ENCODE peak calls at places on chromosomes 11 and 22, in eight cellular contexts. One of them, this sample, is unnamed.

GRCh38 chr11:83054001-83054400 is 17.7 kb downstream of the RAB30 start:
- DNase-seq in transverse colon: no peak
- DNase-seq in neural crest cell: no peak
- DNase-seq in activated CD8-positive, alpha-beta T cell treated with anti-CD3 and anti-CD28 coated beads for 36 hours: no peak
- DNase-seq in GM12878: no peak
- DNase-seq in heart left ventricle: no peak
- DNase-seq in retinal pigment epithelial cell: no peak
- DNase-seq in fibroblast of mammary gland: no peak
- DNase-seq in this sample: no peak

GRCh38 chr11:250274-250673 is 13.5 kb downstream of the PSMD13 start:
- DNase-seq in transverse colon: no peak
- DNase-seq in neural crest cell: no peak
- DNase-seq in activated CD8-positive, alpha-beta T cell treated with anti-CD3 and anti-CD28 coated beads for 36 hours: no peak
- DNase-seq in GM12878: no peak
- DNase-seq in heart left ventricle: no peak
- DNase-seq in retinal pigment epithelial cell: no peak
- DNase-seq in fibroblast of mammary gland: no peak
- DNase-seq in this sample: no peak

GRCh38 chr11:126544311-126545056 is 189.0 kb downstream of the ST3GAL4 start:
- DNase-seq in transverse colon: peak
- DNase-seq in neural crest cell: peak
- DNase-seq in activated CD8-positive, alpha-beta T cell treated with anti-CD3 and anti-CD28 coated beads for 36 hours: no peak
- DNase-seq in GM12878: no peak
- DNase-seq in heart left ventricle: no peak
- DNase-seq in retinal pigment epithelial cell: peak
- DNase-seq in fibroblast of mammary gland: peak
- DNase-seq in this sample: no peak

GRCh38 chr11:2787816-2788750 is 88.3 kb upstream of the KCNQ1OT1 start:
- DNase-seq in transverse colon: peak
- DNase-seq in neural crest cell: no peak
- DNase-seq in activated CD8-positive, alpha-beta T cell treated with anti-CD3 and anti-CD28 coated beads for 36 hours: no peak
- DNase-seq in GM12878: no peak
- DNase-seq in heart left ventricle: peak
- DNase-seq in retinal pigment epithelial cell: no peak
- DNase-seq in fibroblast of mammary gland: no peak
- DNase-seq in this sample: peak

GRCh38 chr11:64870176-64870892 is 8.1 kb downstream of the EHD1 start:
- DNase-seq in transverse colon: peak
- DNase-seq in neural crest cell: no peak
- DNase-seq in activated CD8-positive, alpha-beta T cell treated with anti-CD3 and anti-CD28 coated beads for 36 hours: no peak
- DNase-seq in GM12878: no peak
- DNase-seq in heart left ventricle: peak
- DNase-seq in retinal pigment epithelial cell: no peak
- DNase-seq in fibroblast of mammary gland: peak
- DNase-seq in this sample: no peak

GRCh38 chr22:41922336-41922735 is 4.3 kb downstream of the TNFRSF13C start:
- DNase-seq in transverse colon: no peak
- DNase-seq in neural crest cell: no peak
- DNase-seq in activated CD8-positive, alpha-beta T cell treated with anti-CD3 and anti-CD28 coated beads for 36 hours: no peak
- DNase-seq in GM12878: no peak
- DNase-seq in heart left ventricle: no peak
- DNase-seq in retinal pigment epithelial cell: no peak
- DNase-seq in fibroblast of mammary gland: no peak
- DNase-seq in this sample: no peak

GRCh38 chr22:34105461-34106062 is 185.3 kb upstream of the LARGE1 start:
- DNase-seq in transverse colon: peak
- DNase-seq in neural crest cell: peak
- DNase-seq in activated CD8-positive, alpha-beta T cell treated with anti-CD3 and anti-CD28 coated beads for 36 hours: peak
- DNase-seq in GM12878: no peak
- DNase-seq in heart left ventricle: peak
- DNase-seq in retinal pigment epithelial cell: no peak
- DNase-seq in fibroblast of mammary gland: peak
- DNase-seq in this sample: no peak

GRCh38 chr11:128831781-128832497 is 35.2 kb downstream of the KCNJ1 start:
- DNase-seq in transverse colon: no peak
- DNase-seq in neural crest cell: no peak
- DNase-seq in activated CD8-positive, alpha-beta T cell treated with anti-CD3 and anti-CD28 coated beads for 36 hours: no peak
- DNase-seq in GM12878: peak
- DNase-seq in heart left ventricle: no peak
- DNase-seq in retinal pigment epithelial cell: no peak
- DNase-seq in fibroblast of mammary gland: no peak
- DNase-seq in this sample: no peak

GRCh38 chr11:27460158-27460565 is 12.4 kb downstream of the LGR4 start:
- DNase-seq in transverse colon: no peak
- DNase-seq in neural crest cell: no peak
- DNase-seq in activated CD8-positive, alpha-beta T cell treated with anti-CD3 and anti-CD28 coated beads for 36 hours: no peak
- DNase-seq in GM12878: no peak
- DNase-seq in heart left ventricle: no peak
- DNase-seq in retinal pigment epithelial cell: no peak
- DNase-seq in fibroblast of mammary gland: no peak
- DNase-seq in this sample: no peak

GRCh38 chr22:19477321-19478085 is 1.5 kb downstream of the UFD1 start:
- DNase-seq in transverse colon: no peak
- DNase-seq in neural crest cell: no peak
- DNase-seq in activated CD8-positive, alpha-beta T cell treated with anti-CD3 and anti-CD28 coated beads for 36 hours: no peak
- DNase-seq in GM12878: no peak
- DNase-seq in heart left ventricle: no peak
- DNase-seq in retinal pigment epithelial cell: no peak
- DNase-seq in fibroblast of mammary gland: peak
- DNase-seq in this sample: no peak

GRCh38 chr11:19938866-19939265 is 221.4 kb downstream of the DBX1 start:
- DNase-seq in transverse colon: no peak
- DNase-seq in neural crest cell: no peak
- DNase-seq in activated CD8-positive, alpha-beta T cell treated with anti-CD3 and anti-CD28 coated beads for 36 hours: no peak
- DNase-seq in GM12878: no peak
- DNase-seq in heart left ventricle: no peak
- DNase-seq in retinal pigment epithelial cell: no peak
- DNase-seq in fibroblast of mammary gland: no peak
- DNase-seq in this sample: no peak

GRCh38 chr22:20463324-20464095 is 25.9 kb upstream of the SCARF2 start:
- DNase-seq in transverse colon: no peak
- DNase-seq in neural crest cell: no peak
- DNase-seq in activated CD8-positive, alpha-beta T cell treated with anti-CD3 and anti-CD28 coated beads for 36 hours: peak
- DNase-seq in GM12878: no peak
- DNase-seq in heart left ventricle: no peak
- DNase-seq in retinal pigment epithelial cell: no peak
- DNase-seq in fibroblast of mammary gland: no peak
- DNase-seq in this sample: no peak

GRCh38 chr11:126522152-126522551 is 166.7 kb downstream of the ST3GAL4 start:
- DNase-seq in transverse colon: no peak
- DNase-seq in neural crest cell: no peak
- DNase-seq in activated CD8-positive, alpha-beta T cell treated with anti-CD3 and anti-CD28 coated beads for 36 hours: no peak
- DNase-seq in GM12878: no peak
- DNase-seq in heart left ventricle: no peak
- DNase-seq in retinal pigment epithelial cell: no peak
- DNase-seq in fibroblast of mammary gland: no peak
- DNase-seq in this sample: no peak

GRCh38 chr11:35531246-35531645 is 5.8 kb upstream of the PAMR1 start:
- DNase-seq in transverse colon: no peak
- DNase-seq in neural crest cell: no peak
- DNase-seq in activated CD8-positive, alpha-beta T cell treated with anti-CD3 and anti-CD28 coated beads for 36 hours: no peak
- DNase-seq in GM12878: no peak
- DNase-seq in heart left ventricle: no peak
- DNase-seq in retinal pigment epithelial cell: no peak
- DNase-seq in fibroblast of mammary gland: no peak
- DNase-seq in this sample: no peak

GRCh38 chr11:116422976-116423375 is 349.8 kb downstream of the BUD13 start:
- DNase-seq in transverse colon: no peak
- DNase-seq in neural crest cell: no peak
- DNase-seq in activated CD8-positive, alpha-beta T cell treated with anti-CD3 and anti-CD28 coated beads for 36 hours: no peak
- DNase-seq in GM12878: no peak
- DNase-seq in heart left ventricle: no peak
- DNase-seq in retinal pigment epithelial cell: no peak
- DNase-seq in fibroblast of mammary gland: no peak
- DNase-seq in this sample: no peak

DNA sequence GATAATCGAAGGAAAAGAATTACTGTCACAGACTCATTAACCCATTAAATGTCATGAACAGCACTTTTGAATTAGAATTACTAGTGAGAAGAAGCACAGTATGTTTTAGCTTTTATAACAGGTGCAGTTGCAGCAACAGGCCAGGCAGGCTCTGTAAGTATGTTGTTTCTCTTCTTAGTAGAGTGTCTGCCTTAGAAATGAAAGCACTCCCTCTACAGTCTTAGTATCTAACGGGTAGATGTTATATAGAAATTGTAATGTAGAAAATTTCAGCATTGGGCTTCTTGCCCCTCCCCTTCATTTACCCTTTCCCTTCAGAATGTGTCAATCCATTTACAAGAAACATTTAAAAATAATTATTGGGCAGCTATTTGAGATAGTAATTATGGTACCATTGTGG is 87.4 kb downstream of the HIPK3 start:
- DNase-seq in transverse colon: no peak
- DNase-seq in neural crest cell: no peak
- DNase-seq in activated CD8-positive, alpha-beta T cell treated with anti-CD3 and anti-CD28 coated beads for 36 hours: no peak
- DNase-seq in GM12878: no peak
- DNase-seq in heart left ventricle: no peak
- DNase-seq in retinal pigment epithelial cell: peak
- DNase-seq in fibroblast of mammary gland: peak
- DNase-seq in this sample: no peak
- TF ChIP-seq CTCF in transverse colon: no peak
- TF ChIP-seq CTCF in neural crest cell: no peak
- TF ChIP-seq CTCF in activated CD8-positive, alpha-beta T cell treated with anti-CD3 and anti-CD28 coated beads for 36 hours: no peak
- TF ChIP-seq CTCF in GM12878: no peak
- TF ChIP-seq CTCF in heart left ventricle: peak
- TF ChIP-seq CTCF in retinal pigment epithelial cell: no peak
- TF ChIP-seq CTCF in fibroblast of mammary gland: peak
- TF ChIP-seq CTCF in this sample: no peak

GRCh38 chr11:63745304-63746170 is 23.0 kb downstream of the ZFTA start:
- DNase-seq in transverse colon: no peak
- DNase-seq in neural crest cell: no peak
- DNase-seq in activated CD8-positive, alpha-beta T cell treated with anti-CD3 and anti-CD28 coated beads for 36 hours: no peak
- DNase-seq in GM12878: no peak
- DNase-seq in heart left ventricle: no peak
- DNase-seq in retinal pigment epithelial cell: no peak
- DNase-seq in fibroblast of mammary gland: no peak
- DNase-seq in this sample: no peak
- TF ChIP-seq CTCF in transverse colon: no peak
- TF ChIP-seq CTCF in neural crest cell: peak
- TF ChIP-seq CTCF in activated CD8-positive, alpha-beta T cell treated with anti-CD3 and anti-CD28 coated beads for 36 hours: no peak
- TF ChIP-seq CTCF in GM12878: no peak
- TF ChIP-seq CTCF in heart left ventricle: peak
- TF ChIP-seq CTCF in retinal pigment epithelial cell: peak
- TF ChIP-seq CTCF in fibroblast of mammary gland: peak
- TF ChIP-seq CTCF in this sample: no peak

GRCh38 chr11:47553417-47553746 is 450 bp upstream of the CELF1 start:
- DNase-seq in transverse colon: no peak
- DNase-seq in neural crest cell: no peak
- DNase-seq in activated CD8-positive, alpha-beta T cell treated with anti-CD3 and anti-CD28 coated beads for 36 hours: no peak
- DNase-seq in GM12878: no peak
- DNase-seq in heart left ventricle: no peak
- DNase-seq in retinal pigment epithelial cell: no peak
- DNase-seq in fibroblast of mammary gland: peak
- DNase-seq in this sample: no peak

GRCh38 chr11:47550288-47551052 is 2.5 kb downstream of the CELF1 start:
- DNase-seq in transverse colon: no peak
- DNase-seq in neural crest cell: no peak
- DNase-seq in activated CD8-positive, alpha-beta T cell treated with anti-CD3 and anti-CD28 coated beads for 36 hours: no peak
- DNase-seq in GM12878: no peak
- DNase-seq in heart left ventricle: no peak
- DNase-seq in retinal pigment epithelial cell: no peak
- DNase-seq in fibroblast of mammary gland: peak
- DNase-seq in this sample: no peak

GRCh38 chr11:47552581-47553416 is at the start of gene CELF1:
- DNase-seq in transverse colon: peak
- DNase-seq in neural crest cell: peak
- DNase-seq in activated CD8-positive, alpha-beta T cell treated with anti-CD3 and anti-CD28 coated beads for 36 hours: peak
- DNase-seq in GM12878: peak
- DNase-seq in heart left ventricle: peak
- DNase-seq in retinal pigment epithelial cell: peak
- DNase-seq in fibroblast of mammary gland: peak
- DNase-seq in this sample: peak

GRCh38 chr11:47552086-47552580 is 799 bp downstream of the CELF1 start:
- DNase-seq in transverse colon: no peak
- DNase-seq in neural crest cell: peak
- DNase-seq in activated CD8-positive, alpha-beta T cell treated with anti-CD3 and anti-CD28 coated beads for 36 hours: peak
- DNase-seq in GM12878: no peak
- DNase-seq in heart left ventricle: no peak
- DNase-seq in retinal pigment epithelial cell: no peak
- DNase-seq in fibroblast of mammary gland: peak
- DNase-seq in this sample: peak

DNA sequence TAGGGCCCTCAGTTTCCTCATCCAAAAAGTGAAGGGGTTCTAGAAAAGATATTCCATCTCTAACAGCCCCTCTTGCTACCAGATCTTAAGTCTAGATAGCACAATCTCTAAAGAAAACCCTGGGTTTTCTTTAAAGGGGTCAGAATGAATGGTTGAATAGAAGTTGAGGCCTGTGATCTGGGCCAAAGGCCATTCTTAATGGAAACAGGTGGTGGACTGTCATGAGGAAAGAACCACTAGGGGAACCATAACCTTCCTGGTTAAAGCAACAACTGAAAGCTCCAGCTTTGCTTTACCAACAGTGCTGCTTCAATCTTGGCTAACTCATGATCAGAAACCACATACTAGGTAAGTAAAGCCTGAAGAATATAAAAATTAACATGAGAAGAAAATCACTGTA is 1.8 kb downstream of the CELF1 start:
- DNase-seq in transverse colon: no peak
- DNase-seq in neural crest cell: no peak
- DNase-seq in activated CD8-positive, alpha-beta T cell treated with anti-CD3 and anti-CD28 coated beads for 36 hours: no peak
- DNase-seq in GM12878: no peak
- DNase-seq in heart left ventricle: no peak
- DNase-seq in retinal pigment epithelial cell: no peak
- DNase-seq in fibroblast of mammary gland: peak
- DNase-seq in this sample: no peak
- TF ChIP-seq CTCF in transverse colon: peak
- TF ChIP-seq CTCF in neural crest cell: peak
- TF ChIP-seq CTCF in activated CD8-positive, alpha-beta T cell treated with anti-CD3 and anti-CD28 coated beads for 36 hours: no peak
- TF ChIP-seq CTCF in GM12878: peak
- TF ChIP-seq CTCF in heart left ventricle: peak
- TF ChIP-seq CTCF in retinal pigment epithelial cell: peak
- TF ChIP-seq CTCF in fibroblast of mammary gland: peak
- TF ChIP-seq CTCF in this sample: no peak

GRCh38 chr11:5553347-5553746 is 5.0 kb upstream of the OR52H1 start:
- DNase-seq in transverse colon: no peak
- DNase-seq in neural crest cell: no peak
- DNase-seq in activated CD8-positive, alpha-beta T cell treated with anti-CD3 and anti-CD28 coated beads for 36 hours: no peak
- DNase-seq in GM12878: no peak
- DNase-seq in heart left ventricle: no peak
- DNase-seq in retinal pigment epithelial cell: no peak
- DNase-seq in fibroblast of mammary gland: peak
- DNase-seq in this sample: no peak
- TF ChIP-seq CTCF in transverse colon: no peak
- TF ChIP-seq CTCF in neural crest cell: peak
- TF ChIP-seq CTCF in activated CD8-positive, alpha-beta T cell treated with anti-CD3 and anti-CD28 coated beads for 36 hours: no peak
- TF ChIP-seq CTCF in GM12878: no peak
- TF ChIP-seq CTCF in heart left ventricle: peak
- TF ChIP-seq CTCF in retinal pigment epithelial cell: peak
- TF ChIP-seq CTCF in fibroblast of mammary gland: no peak
- TF ChIP-seq CTCF in this sample: no peak

This sample was measured in natural killer cell.